ENCODE peak calls at places on chromosomes 2 and 18, in ten cellular contexts. X is H54; G is left ventricle myocardium superior; A is GF-D8; R is anterior cingulate cortex; Y is T-helper 2 cell treated with Interferon-gamma antibody and Interleukin-4, amounts not matched to agents 5 μg/mL and 100 μg/mL, for 36 hours; O is activated CD8-positive, alpha-beta memory T cell treated with anti-CD3 and anti-CD28 coated beads for 1 hour; F is brain microvascular endothelial cell; W is iPS-NIHi11; J is GM23248. K is an unnamed sample.

GRCh38 chr2:237291138-237291792 is 122.7 kb downstream of the COL6A3 start:
- DNase-seq in X (peak), G (peak), A (no peak), R (peak), Y (no peak), O (no peak), F (peak), W (peak), J (peak), K (no peak)

GRCh38 chr18:12552884-12553242 is 105.0 kb downstream of the SPIRE1 start:
- DNase-seq in X (no peak), G (no peak), A (no peak), R (no peak), Y (no peak), O (no peak), F (no peak), W (no peak), J (no peak), K (no peak)

GRCh38 chr18:2924920-2925319 is 78.1 kb downstream of the EMILIN2 start:
- DNase-seq in X (no peak), G (peak), A (no peak), R (no peak), Y (no peak), O (no peak), F (no peak), W (no peak), J (no peak), K (no peak)

GRCh38 chr2:169743549-169743948 is 9.9 kb downstream of the KLHL23 start:
- DNase-seq in X (no peak), G (no peak), A (no peak), R (no peak), Y (no peak), O (no peak), F (no peak), W (no peak), J (no peak), K (no peak)

GRCh38 chr2:119175517-119175916 is 17.0 kb upstream of the C1QL2 start:
- DNase-seq in X (no peak), G (no peak), A (no peak), R (no peak), Y (no peak), O (no peak), F (no peak), W (no peak), J (no peak), K (no peak)

GRCh38 chr2:135072125-135072997 is 20.3 kb downstream of the RAB3GAP1 start:
- DNase-seq in X (no peak), G (no peak), A (no peak), R (no peak), Y (no peak), O (no peak), F (no peak), W (no peak), J (no peak), K (no peak)

GRCh38 chr2:85134255-85135065 is 1.3 kb downstream of the TCF7L1 start:
- DNase-seq in X (no peak), G (peak), A (no peak), R (peak), Y (no peak), O (no peak), F (no peak), W (peak), J (peak), K (no peak)

GRCh38 chr2:30684026-30684425 is 123.2 kb downstream of the CAPN13 start:
- DNase-seq in X (no peak), G (no peak), A (no peak), R (no peak), Y (no peak), O (no peak), F (no peak), W (no peak), J (no peak), K (no peak)

GRCh38 chr2:12106440-12107080 is 360.1 kb downstream of the LPIN1 start:
- DNase-seq in X (peak), G (peak), A (no peak), R (no peak), Y (peak), O (no peak), F (peak), W (no peak), J (peak), K (no peak)

GRCh38 chr2:2112416-2113131 is 218.5 kb downstream of the MYT1L start:
- DNase-seq in X (no peak), G (no peak), A (no peak), R (no peak), Y (no peak), O (no peak), F (no peak), W (no peak), J (no peak), K (no peak)

GRCh38 chr18:22108674-22109073 is 60.7 kb upstream of the GATA6 start:
- DNase-seq in X (peak), G (no peak), A (no peak), R (no peak), Y (no peak), O (no peak), F (no peak), W (no peak), J (no peak), K (no peak)

GRCh38 chr2:150332378-150332777 is 155.1 kb downstream of the RND3 start:
- DNase-seq in X (no peak), G (no peak), A (no peak), R (no peak), Y (no peak), O (no peak), F (no peak), W (no peak), J (no peak), K (no peak)

GRCh38 chr2:168179592-168179991 is 67.8 kb downstream of the STK39 start:
- DNase-seq in X (no peak), G (no peak), A (no peak), R (no peak), Y (no peak), O (no peak), F (no peak), W (no peak), J (no peak), K (no peak)

K was measured in NT2/D1.